ENCODE peak calls at places on chromosomes 12 and 14, in seven cellular contexts. W, G, B, F, N, D and Y are unnamed samples.

GRCh38 chr14:83478741-83479140 is 1945.1 kb upstream of the SEL1L start:
- DNase-seq in G (no peak), N (no peak), B (no peak), D (no peak), W (no peak), F (peak; percentile 20), Y (no peak)

GRCh38 chr12:57377103-57377840 is 53.6 kb downstream of the R3HDM2 start:
- DNase-seq in G (peak; percentile 41), W (no peak), B (no peak), D (no peak), F (no peak), N (no peak), Y (no peak)

GRCh38 chr12:77795699-77796098 is 35.0 kb upstream of the NAV3 start:
- DNase-seq in B (no peak), F (no peak), N (no peak), D (no peak), W (no peak), G (no peak), Y (peak; percentile 61)

GRCh38 chr12:119096429-119097202 is 82.1 kb upstream of the HSPB8 start:
- DNase-seq in B (no peak), F (no peak), D (no peak), G (peak; percentile 58), W (no peak), N (no peak), Y (no peak)

GRCh38 chr12:96534339-96534738 is 45.0 kb downstream of the CFAP54 start:
- DNase-seq in B (peak; percentile 68), N (no peak), W (peak; percentile 7), D (no peak), F (no peak), G (peak; percentile 39), Y (peak; percentile 26)

GRCh38 chr14:24237463-24237955 is 4.8 kb downstream of the GMPR2 start:
- DNase-seq in G (no peak), W (no peak), N (no peak), D (no peak), F (no peak), B (no peak), Y (no peak)

GRCh38 chr12:109963330-109963729 is 32.8 kb downstream of the GIT2 start:
- DNase-seq in W (no peak), N (no peak), G (no peak), B (no peak), D (no peak), F (no peak), Y (no peak)

GRCh38 chr14:75851574-75851866 is 130.3 kb downstream of the TGFB3 start:
- DNase-seq in D (no peak), B (no peak), N (no peak), G (no peak), F (no peak), W (no peak), Y (no peak)

GRCh38 chr12:72323881-72324280 is 51.7 kb downstream of the TRHDE start:
- DNase-seq in N (no peak), F (peak; percentile 64), W (no peak), D (peak; percentile 33), G (no peak), B (no peak), Y (peak; percentile 2)

GRCh38 chr14:106691601-106692291 is 1165.4 kb downstream of the TMEM121 start:
- DNase-seq in W (peak; percentile 61), G (peak; percentile 4), F (no peak), D (no peak), N (peak; percentile 5), B (peak; percentile 50), Y (peak; percentile 4)

GRCh38 chr12:122965356-122965755 is 907 bp downstream of the ABCB9 start:
- DNase-seq in F (no peak), D (no peak), B (no peak), W (no peak), G (no peak), N (no peak), Y (no peak)
- H3K4me3 ChIP-seq in F (no peak overlapping the region), D (peak overlapping the region; percentile 74), B (peak overlapping the region; percentile 77), W (peak overlapping the region; percentile 83), G (no peak overlapping the region), N (peak overlapping the region; percentile 59), Y (peak overlapping the region; percentile 88)

DNA sequence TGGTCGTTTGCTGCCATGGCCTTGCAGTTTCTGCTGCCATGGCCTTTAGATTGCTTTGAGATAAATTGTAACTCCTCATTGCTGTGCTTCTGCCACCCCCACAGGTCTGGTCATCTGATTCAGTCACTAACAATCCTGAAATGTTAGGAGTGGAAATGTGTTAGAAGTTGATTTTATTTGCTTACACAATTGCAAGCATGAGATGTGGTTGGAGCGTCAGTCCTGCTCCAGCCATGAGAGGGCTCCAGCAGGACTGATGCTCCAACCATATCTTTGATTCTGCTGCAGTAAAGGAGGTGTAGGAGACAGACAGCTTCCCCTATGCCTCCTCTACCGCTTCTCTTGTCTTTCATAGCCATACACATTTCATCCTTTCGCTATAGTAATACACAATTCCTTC is 226.8 kb upstream of the RGS6 start:
- DNase-seq in D (no peak), N (no peak), F (peak; percentile 78), W (no peak), G (no peak), B (peak; percentile 11), Y (no peak)
- TF ChIP-seq CTCF in D (no peak), N (no peak), F (peak; percentile 21), W (no peak), G (no peak), B (no peak), Y (no peak)

DNA sequence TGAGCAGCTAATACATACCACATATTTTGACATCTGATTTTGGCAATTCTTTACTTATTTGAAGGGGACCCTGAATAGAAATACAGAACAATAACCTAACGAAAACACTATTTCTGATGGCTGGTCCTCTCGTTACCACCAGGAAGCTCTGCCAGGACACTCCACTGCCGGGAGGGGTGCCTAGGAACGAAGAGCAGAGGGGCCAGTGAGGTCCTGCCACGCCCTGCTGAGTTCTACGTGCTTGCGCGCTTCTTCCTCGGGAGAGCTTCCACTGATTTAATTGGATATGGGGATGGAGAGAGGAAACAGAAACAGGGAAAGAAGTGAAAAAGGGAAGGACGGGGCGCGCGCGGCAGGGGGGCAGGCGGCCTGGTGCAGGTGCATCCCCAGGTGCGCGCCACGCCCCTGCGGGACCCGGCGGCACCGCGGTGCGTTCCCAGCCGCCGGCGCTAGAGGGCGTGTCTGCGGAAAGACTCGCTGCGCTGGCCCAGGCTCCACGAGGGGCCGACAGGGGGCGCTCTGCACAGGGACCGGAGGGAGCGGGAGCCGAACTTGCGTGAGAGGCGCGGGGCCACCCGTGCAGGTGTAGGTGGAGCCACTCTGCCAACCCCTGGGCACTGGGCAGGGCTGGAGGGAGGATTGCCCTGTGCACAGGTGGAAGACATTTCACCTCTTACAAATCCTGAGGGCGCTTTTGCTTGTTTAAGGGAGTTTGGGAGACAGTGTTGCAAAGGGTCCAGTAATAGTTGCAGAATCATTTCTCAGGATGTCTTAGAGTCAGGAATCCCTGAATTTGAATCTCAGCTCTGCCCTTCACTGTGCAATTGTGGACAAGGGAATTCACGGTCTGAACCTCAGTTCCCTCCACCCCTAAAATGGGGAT is 986.3 kb upstream of the TMEM132C start:
- DNase-seq in W (no peak), D (no peak), G (peak; percentile 76), F (no peak), B (peak; percentile 54), N (no peak), Y (no peak)
- H3K4me3 ChIP-seq in W (no peak overlapping the region), D (no peak overlapping the region), G (no peak overlapping the region), F (no peak overlapping the region), B (no peak overlapping the region), N (no peak overlapping the region), Y (no peak overlapping the region)

GRCh38 chr12:6056406-6057211 is 67.9 kb downstream of the VWF start:
- DNase-seq in G (no peak), N (no peak), W (no peak), D (no peak), B (peak; percentile 39), F (no peak), Y (no peak)
- TF ChIP-seq CTCF in G (peak; percentile 39), N (peak; percentile 38), W (peak; percentile 47), D (peak; percentile 42), B (no peak), F (no peak), Y (peak; percentile 19)

DNA sequence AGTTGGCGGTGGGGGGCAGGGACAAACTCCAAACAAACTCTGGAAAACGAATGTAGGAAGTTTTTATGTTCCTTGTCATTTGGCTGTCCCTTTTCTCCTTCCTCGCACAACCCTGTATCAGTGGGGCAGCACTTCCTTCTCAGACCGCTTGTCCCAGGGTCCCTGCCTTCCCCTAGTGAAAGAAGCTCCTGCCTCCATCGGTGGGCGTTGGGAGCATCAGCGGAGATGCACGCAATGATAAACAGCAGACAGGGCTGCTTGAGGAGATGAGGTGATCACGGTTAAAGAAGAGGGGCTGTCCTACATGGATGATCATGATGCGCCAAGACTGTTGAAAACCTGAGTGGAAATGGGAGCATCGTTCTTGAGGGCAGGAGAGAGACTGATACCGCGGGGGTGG is 620 bp downstream of the C1S start:
- DNase-seq in W (no peak), B (no peak), D (no peak), F (no peak), G (no peak), N (no peak), Y (no peak)
- H3K4me3 ChIP-seq in W (no peak overlapping the region), B (peak overlapping the region; percentile 15), D (peak overlapping the region; percentile 43), F (peak overlapping the region; percentile 44), G (no peak overlapping the region), N (peak overlapping the region; percentile 23), Y (peak overlapping the region; percentile 38)

GRCh38 chr12:12017798-12018197 is 52.9 kb upstream of the BCL2L14 start:
- DNase-seq in N (no peak), D (no peak), F (no peak), W (no peak), G (no peak), B (no peak), Y (no peak)
- TF ChIP-seq CTCF in N (peak; percentile 45), D (no peak), F (peak; percentile 17), W (peak; percentile 18), G (no peak), B (peak; percentile 6), Y (no peak)